ENCODE peak calls at places on chromosomes 7 and 10, in four cellular contexts. One of them, this sample, is unnamed.

GRCh38 chr7:81457858-81458522 is 311.9 kb downstream of the HGF start:
- DNase-seq in HS-5: no peak
- DNase-seq in HFFc6: peak
- DNase-seq in AG09319: no peak
- DNase-seq in this sample: peak

GRCh38 chr7:88638583-88638982 is 120.9 kb upstream of the ZNF804B start:
- DNase-seq in AG09319: no peak
- DNase-seq in HS-5: no peak
- DNase-seq in HFFc6: no peak
- DNase-seq in this sample: no peak

GRCh38 chr10:5492322-5492855 is 7.0 kb downstream of the CALML5 start:
- DNase-seq in AG09319: no peak
- DNase-seq in HFFc6: no peak
- DNase-seq in HS-5: no peak
- DNase-seq in this sample: no peak

GRCh38 chr10:83734278-83734677 is 405.0 kb upstream of the GHITM start:
- DNase-seq in HS-5: no peak
- DNase-seq in HFFc6: no peak
- DNase-seq in AG09319: no peak
- DNase-seq in this sample: no peak

GRCh38 chr10:103013398-103013797 is 95.3 kb downstream of the CNNM2 start:
- DNase-seq in AG09319: no peak
- DNase-seq in HS-5: no peak
- DNase-seq in HFFc6: no peak
- DNase-seq in this sample: no peak

GRCh38 chr7:130912086-130912909 is 178.3 kb upstream of the KLF14 start:
- DNase-seq in AG09319: peak
- DNase-seq in HS-5: no peak
- DNase-seq in HFFc6: peak
- DNase-seq in this sample: peak

GRCh38 chr7:81624650-81625310 is 145.1 kb downstream of the HGF start:
- DNase-seq in AG09319: peak
- DNase-seq in HFFc6: no peak
- DNase-seq in HS-5: no peak
- DNase-seq in this sample: peak

GRCh38 chr10:117632406-117632805 is 89.9 kb downstream of the EMX2 start:
- DNase-seq in HS-5: no peak
- DNase-seq in HFFc6: no peak
- DNase-seq in AG09319: no peak
- DNase-seq in this sample: no peak

GRCh38 chr7:98800996-98801395 is 68.8 kb downstream of the TMEM130 start:
- DNase-seq in HFFc6: no peak
- DNase-seq in HS-5: no peak
- DNase-seq in AG09319: no peak
- DNase-seq in this sample: no peak

This sample was measured in fibroblast of the conjunctiva.